ENCODE peak calls at places on chromosome 4, in ten cellular contexts. U, I, Q, A, K, P, B, S, E and O are unnamed samples.

GRCh38 chr4:153346563-153346962 is 2.1 kb downstream of the MND1 start:
- DNase-seq in U (no peak), I (no peak), Q (no peak), A (no peak), K (no peak), P (no peak), B (no peak), S (no peak), E (no peak), O (no peak)

GRCh38 chr4:186931519-186931918 is 207.9 kb upstream of the FAT1 start:
- DNase-seq in U (no peak), I (no peak), Q (no peak), A (no peak), K (no peak), P (no peak), B (no peak), S (no peak), E (no peak), O (no peak)

GRCh38 chr4:13535708-13536361 is 8.5 kb downstream of the NKX3-2 start:
- DNase-seq in U (no peak), I (no peak), Q (no peak), A (no peak), K (no peak), P (no peak), B (no peak), S (no peak), E (no peak), O (no peak)

GRCh38 chr4:150849016-150849415 is 166.1 kb downstream of the LRBA start:
- DNase-seq in U (no peak), I (no peak), Q (no peak), A (no peak), K (no peak), P (no peak), B (no peak), S (no peak), E (peak), O (no peak)

GRCh38 chr4:182896421-182896820 is 20.8 kb downstream of the DCTD start:
- DNase-seq in U (no peak), I (no peak), Q (no peak), A (no peak), K (no peak), P (no peak), B (no peak), S (no peak), E (no peak), O (no peak)

GRCh38 chr4:109389367-109390118 is 44.1 kb upstream of the SEC24B start:
- DNase-seq in U (no peak), I (no peak), Q (no peak), A (no peak), K (peak), P (no peak), B (no peak), S (no peak), E (no peak), O (no peak)

GRCh38 chr4:98685225-98686045 is 27.0 kb upstream of the TSPAN5 start:
- DNase-seq in U (no peak), I (no peak), Q (no peak), A (no peak), K (no peak), P (no peak), B (peak), S (no peak), E (no peak), O (no peak)

GRCh38 chr4:158856852-158857251 is 88.0 kb downstream of the FNIP2 start:
- DNase-seq in U (no peak), I (peak), Q (no peak), A (no peak), K (no peak), P (no peak), B (peak), S (no peak), E (no peak), O (peak)

GRCh38 chr4:11719879-11720278 is 291.2 kb upstream of the HS3ST1 start:
- DNase-seq in U (no peak), I (no peak), Q (no peak), A (no peak), K (no peak), P (no peak), B (no peak), S (peak), E (no peak), O (no peak)

GRCh38 chr4:21656832-21657231 is 291.7 kb downstream of the KCNIP4 start:
- DNase-seq in U (no peak), I (peak), Q (no peak), A (peak), K (no peak), P (no peak), B (peak), S (no peak), E (peak), O (no peak)

GRCh38 chr4:111943796-111944203 is 201.5 kb upstream of the FAM241A start:
- DNase-seq in U (no peak), I (peak), Q (no peak), A (peak), K (no peak), P (peak), B (peak), S (peak), E (no peak), O (peak)

GRCh38 chr4:140069068-140069467 is 84.9 kb downstream of the MAML3 start:
- DNase-seq in U (no peak), I (no peak), Q (no peak), A (no peak), K (no peak), P (no peak), B (no peak), S (peak), E (no peak), O (no peak)

GRCh38 chr4:101527186-101527585 is 179.9 kb upstream of the PPP3CA start:
- DNase-seq in U (no peak), I (no peak), Q (no peak), A (no peak), K (no peak), P (no peak), B (no peak), S (no peak), E (no peak), O (no peak)

GRCh38 chr4:168335621-168336020 is 17.1 kb upstream of the DDX60 start:
- DNase-seq in U (no peak), I (no peak), Q (no peak), A (no peak), K (no peak), P (no peak), B (no peak), S (no peak), E (no peak), O (no peak)

GRCh38 chr4:2931765-2932560 is 31.2 kb downstream of the NOP14 start:
- DNase-seq in U (peak), I (no peak), Q (peak), A (no peak), K (peak), P (no peak), B (peak), S (peak), E (no peak), O (peak)

GRCh38 chr4:88465653-88466192 is 8.8 kb downstream of the HERC5 start:
- DNase-seq in U (no peak), I (no peak), Q (no peak), A (no peak), K (no peak), P (no peak), B (no peak), S (no peak), E (no peak), O (no peak)

GRCh38 chr4:113509851-113510250 is 251.7 kb downstream of the CAMK2D start:
- DNase-seq in U (no peak), I (no peak), Q (no peak), A (no peak), K (no peak), P (no peak), B (no peak), S (no peak), E (no peak), O (no peak)

GRCh38 chr4:119525771-119526712 is 102.6 kb downstream of the PDE5A start:
- DNase-seq in U (no peak), I (no peak), Q (no peak), A (no peak), K (no peak), P (no peak), B (peak), S (no peak), E (no peak), O (no peak)

GRCh38 chr4:61246003-61246402 is 45.9 kb downstream of the ADGRL3 start:
- DNase-seq in U (no peak), I (no peak), Q (no peak), A (no peak), K (no peak), P (no peak), B (no peak), S (no peak), E (no peak), O (no peak)

GRCh38 chr4:156362581-156362980 is 408.9 kb upstream of the CTSO start:
- DNase-seq in U (no peak), I (no peak), Q (no peak), A (no peak), K (no peak), P (no peak), B (no peak), S (no peak), E (no peak), O (no peak)

GRCh38 chr4:56118055-56118454 is 169.3 kb downstream of the CEP135 start:
- DNase-seq in U (no peak), I (no peak), Q (no peak), A (no peak), K (no peak), P (no peak), B (no peak), S (no peak), E (no peak), O (peak)

GRCh38 chr4:146119845-146120404 is 55.6 kb upstream of the LSM6 start:
- DNase-seq in U (no peak), I (no peak), Q (no peak), A (no peak), K (no peak), P (no peak), B (no peak), S (no peak), E (no peak), O (no peak)

GRCh38 chr4:62225972-62226371 is 1025.8 kb downstream of the ADGRL3 start:
- DNase-seq in U (no peak), I (no peak), Q (no peak), A (peak), K (no peak), P (no peak), B (no peak), S (no peak), E (no peak), O (no peak)

GRCh38 chr4:22237846-22238513 is 277.9 kb downstream of the ADGRA3 start:
- DNase-seq in U (no peak), I (no peak), Q (no peak), A (no peak), K (no peak), P (no peak), B (no peak), S (no peak), E (no peak), O (no peak)

GRCh38 chr4:165700855-165701254 is 172.2 kb upstream of the TLL1 start:
- DNase-seq in U (no peak), I (peak), Q (no peak), A (no peak), K (no peak), P (no peak), B (no peak), S (no peak), E (no peak), O (no peak)

GRCh38 chr4:2768921-2769336 is 12.8 kb upstream of the TNIP2 start:
- DNase-seq in U (no peak), I (no peak), Q (peak), A (no peak), K (no peak), P (no peak), B (no peak), S (no peak), E (no peak), O (no peak)

GRCh38 chr4:148059617-148060180 is 327.8 kb downstream of the ARHGAP10 start:
- DNase-seq in U (no peak), I (no peak), Q (no peak), A (no peak), K (no peak), P (no peak), B (no peak), S (no peak), E (no peak), O (no peak)

GRCh38 chr4:68272860-68273259 is 27.4 kb upstream of the TMPRSS11B start:
- DNase-seq in U (no peak), I (no peak), Q (no peak), A (no peak), K (no peak), P (no peak), B (no peak), S (no peak), E (no peak), O (no peak)

GRCh38 chr4:24174622-24175021 is 284.8 kb upstream of the PPARGC1A start:
- DNase-seq in U (no peak), I (no peak), Q (no peak), A (no peak), K (no peak), P (no peak), B (no peak), S (no peak), E (no peak), O (no peak)

GRCh38 chr4:99430106-99430505 is 5.0 kb downstream of the ADH7 start:
- DNase-seq in U (no peak), I (no peak), Q (no peak), A (no peak), K (no peak), P (no peak), B (no peak), S (no peak), E (no peak), O (no peak)

GRCh38 chr4:147683172-147683571 is 791 bp downstream of the PRMT9 start:
- DNase-seq in U (no peak), I (no peak), Q (no peak), A (peak), K (no peak), P (no peak), B (peak), S (no peak), E (no peak), O (peak)

GRCh38 chr4:183392377-183392776 is 52.1 kb upstream of the CDKN2AIP start:
- DNase-seq in U (no peak), I (no peak), Q (no peak), A (no peak), K (no peak), P (no peak), B (no peak), S (no peak), E (no peak), O (no peak)

GRCh38 chr4:98248984-98249383 is 12.2 kb upstream of the RAP1GDS1 start:
- DNase-seq in U (no peak), I (no peak), Q (no peak), A (no peak), K (no peak), P (no peak), B (no peak), S (no peak), E (no peak), O (no peak)

GRCh38 chr4:139175647-139176298 is 1.2 kb downstream of the ELF2 start:
- DNase-seq in U (no peak), I (peak), Q (no peak), A (no peak), K (no peak), P (peak), B (no peak), S (no peak), E (peak), O (no peak)

GRCh38 chr4:44927361-44928061 is 201.2 kb upstream of the GNPDA2 start:
- DNase-seq in U (no peak), I (peak), Q (no peak), A (no peak), K (no peak), P (peak), B (peak), S (no peak), E (no peak), O (peak)

DNA sequence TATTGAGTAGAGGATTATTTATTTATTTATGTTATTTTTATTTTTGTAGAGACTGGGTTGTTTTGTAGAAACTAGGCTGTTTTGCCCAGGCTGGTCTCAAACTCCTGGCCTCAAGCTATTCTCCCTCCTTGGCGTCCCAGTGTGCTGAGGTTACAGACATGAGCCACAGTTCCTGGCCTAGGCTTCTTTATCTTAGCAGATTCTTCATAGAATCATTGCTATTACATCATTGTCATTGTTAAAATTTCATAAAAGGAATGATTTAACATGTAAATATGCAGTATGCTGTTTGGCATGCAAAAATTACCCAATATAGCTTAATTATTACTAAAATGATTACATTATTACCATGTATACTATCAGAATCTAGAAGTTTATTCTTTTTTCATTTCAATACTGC is 24.2 kb downstream of the SULT1E1 start:
- DNase-seq in U (no peak), I (no peak), Q (no peak), A (no peak), K (no peak), P (no peak), B (no peak), S (no peak), E (no peak), O (no peak)
- TF ChIP-seq POLR2A in U (no peak), I (no peak), Q (no peak), A (no peak), K (no peak), P (no peak), B (no peak), S (no peak), E (no peak), O (no peak)

GRCh38 chr4:130422255-130422654 is 1326.3 kb downstream of the C4orf33 start:
- DNase-seq in U (no peak), I (no peak), Q (no peak), A (no peak), K (no peak), P (no peak), B (no peak), S (no peak), E (no peak), O (no peak)
- TF ChIP-seq POLR2A in U (no peak), I (no peak), Q (no peak), A (no peak), K (no peak), P (no peak), B (no peak), S (no peak), E (no peak), O (no peak)

DNA sequence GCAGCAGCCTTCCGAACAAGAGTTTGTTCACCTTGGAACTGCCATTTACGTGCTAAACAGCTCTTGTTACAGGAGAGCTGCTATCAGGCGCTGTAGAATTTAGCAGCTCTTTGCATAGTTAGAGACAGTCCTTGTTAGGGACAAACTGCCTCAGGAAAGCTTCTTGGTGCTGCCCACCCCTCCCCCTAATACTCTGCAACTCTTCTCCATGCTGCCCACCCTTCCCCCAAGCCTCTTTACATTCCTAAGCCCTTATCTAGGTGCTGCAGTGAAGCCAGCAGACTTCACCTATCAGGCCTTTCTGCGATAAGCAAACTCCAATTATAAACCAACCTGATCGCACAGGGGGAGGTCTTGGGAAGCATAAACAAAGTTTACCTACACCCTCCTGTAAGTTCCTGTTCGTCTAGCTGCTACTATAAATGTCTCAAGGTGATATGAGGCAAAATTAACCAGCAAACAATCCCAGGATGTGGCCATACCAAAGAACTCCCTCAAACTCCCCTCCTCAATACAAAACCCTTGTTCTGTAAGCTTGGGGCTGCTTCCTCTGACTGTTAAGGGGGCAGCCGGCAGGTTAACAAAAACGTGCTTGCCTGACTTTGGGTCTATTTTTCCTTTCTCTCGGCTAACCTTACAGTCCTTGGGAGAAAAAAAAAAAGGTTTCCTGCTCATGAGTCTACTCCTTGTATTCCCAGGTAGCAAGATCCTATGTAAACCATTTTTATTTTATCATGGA is 74.0 kb upstream of the GC start:
- DNase-seq in U (no peak), I (no peak), Q (no peak), A (no peak), K (no peak), P (no peak), B (no peak), S (peak), E (no peak), O (peak)
- TF ChIP-seq POLR2A in U (no peak), I (no peak), Q (no peak), A (no peak), K (no peak), P (no peak), B (no peak), S (no peak), E (no peak), O (no peak)

DNA sequence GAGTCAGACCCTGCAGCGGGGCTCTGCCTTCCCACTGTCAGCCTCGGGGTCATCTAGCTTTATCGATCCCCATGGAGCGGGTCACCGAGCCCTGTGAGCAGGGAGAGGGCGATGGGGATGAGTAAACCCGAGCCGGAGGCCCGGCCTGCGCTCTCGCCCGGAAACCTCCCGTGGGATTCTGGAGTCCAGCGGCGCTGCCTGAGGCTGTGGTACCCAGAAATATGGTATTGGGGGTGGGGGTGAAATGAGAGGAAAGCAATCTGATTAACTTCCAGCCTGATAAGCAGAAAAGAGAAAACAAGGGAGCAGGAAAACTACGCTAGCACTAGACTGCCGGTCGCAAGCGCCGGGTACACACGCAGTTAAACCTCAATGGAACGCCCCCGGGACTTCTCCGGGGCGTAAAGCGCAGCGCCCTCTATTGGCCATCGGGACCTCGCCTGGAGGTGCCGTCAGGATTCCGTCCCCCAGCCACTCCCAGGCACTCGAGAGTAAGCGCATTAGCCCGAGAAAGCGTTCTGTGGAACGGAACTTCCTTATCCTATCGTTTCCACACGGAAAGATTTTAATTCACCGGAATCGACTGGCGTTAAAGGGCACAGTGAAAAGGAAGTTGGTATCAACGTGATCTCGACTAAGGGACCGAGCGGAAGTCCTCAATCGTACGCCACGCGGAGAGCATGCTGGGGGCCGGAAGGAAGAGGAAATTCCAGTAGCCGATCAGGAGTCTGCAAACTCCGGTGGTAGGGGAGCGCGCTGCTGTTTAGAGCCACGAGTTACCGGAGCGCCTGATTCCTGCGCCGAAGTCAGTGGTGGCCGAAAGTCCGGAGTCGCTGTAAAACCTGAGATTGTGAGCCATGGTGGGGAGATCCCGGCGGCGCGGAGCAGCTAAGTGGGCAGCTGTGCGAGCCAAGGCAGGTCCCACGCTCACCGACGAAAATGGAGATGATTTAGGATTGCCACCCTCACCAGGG is at the start of gene UTP3:
- DNase-seq in U (peak), I (peak), Q (peak), A (peak), K (peak), P (peak), B (peak), S (peak), E (peak), O (peak)
- TF ChIP-seq POLR2A in U (peak), I (peak), Q (peak), A (peak), K (peak), P (peak), B (peak), S (peak), E (peak), O (peak)

DNA sequence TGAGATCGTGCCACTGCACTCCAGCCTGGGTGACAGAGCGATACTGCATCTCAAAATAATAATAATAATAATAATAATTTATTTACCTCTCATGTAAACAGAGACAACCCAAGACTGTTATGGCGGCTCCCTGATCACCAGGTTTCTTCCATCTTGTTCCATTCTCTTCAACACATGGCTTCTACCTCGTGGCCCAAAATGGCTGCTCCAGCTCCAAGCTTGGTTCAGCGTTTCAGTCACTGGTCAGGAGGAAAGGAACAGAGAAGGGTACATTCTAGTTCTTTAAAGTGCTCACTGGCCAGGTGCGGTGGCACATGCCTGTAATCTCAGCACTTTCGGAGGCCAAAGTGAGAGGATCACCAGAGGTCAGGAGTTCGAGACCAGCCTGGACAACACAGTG is 24.9 kb upstream of the CHRNA9 start:
- DNase-seq in U (no peak), I (no peak), Q (no peak), A (no peak), K (no peak), P (no peak), B (no peak), S (no peak), E (no peak), O (no peak)
- TF ChIP-seq POLR2A in U (no peak), I (no peak), Q (no peak), A (no peak), K (no peak), P (no peak), B (no peak), S (no peak), E (no peak), O (no peak)